ENCODE peak calls at places on chromosomes 12 and 14, in ten cellular contexts. One of them, this sample, is unnamed.

GRCh38 chr14:89921896-89922548 is 32.5 kb downstream of the EFCAB11 start:
- DNase-seq in keratinocyte: peak; percentile 25
- DNase-seq in lower lobe of right lung: no peak
- DNase-seq in IMR-90: peak; percentile 87
- DNase-seq in astrocyte: peak; percentile 93
- DNase-seq in colonic mucosa: no peak
- DNase-seq in uterus: no peak
- DNase-seq in cardiac muscle cell: peak; percentile 81
- DNase-seq in testis: no peak
- DNase-seq in tibial nerve: no peak
- DNase-seq in this sample: no peak

GRCh38 chr14:87944987-87945604 is 47.9 kb downstream of the GALC start:
- DNase-seq in keratinocyte: peak; percentile 13
- DNase-seq in lower lobe of right lung: no peak
- DNase-seq in IMR-90: peak; percentile 68
- DNase-seq in astrocyte: peak; percentile 28
- DNase-seq in colonic mucosa: no peak
- DNase-seq in uterus: no peak
- DNase-seq in cardiac muscle cell: peak; percentile 73
- DNase-seq in testis: no peak
- DNase-seq in tibial nerve: no peak
- DNase-seq in this sample: no peak

GRCh38 chr14:67438969-67439368 is 27.0 kb upstream of the PLEK2 start:
- DNase-seq in keratinocyte: no peak
- DNase-seq in lower lobe of right lung: no peak
- DNase-seq in IMR-90: no peak
- DNase-seq in astrocyte: no peak
- DNase-seq in colonic mucosa: no peak
- DNase-seq in uterus: no peak
- DNase-seq in cardiac muscle cell: no peak
- DNase-seq in testis: no peak
- DNase-seq in tibial nerve: no peak
- DNase-seq in this sample: no peak

GRCh38 chr12:109815225-109815624 is 18.0 kb downstream of the TRPV4 start:
- DNase-seq in keratinocyte: no peak
- DNase-seq in lower lobe of right lung: no peak
- DNase-seq in IMR-90: no peak
- DNase-seq in astrocyte: no peak
- DNase-seq in colonic mucosa: no peak
- DNase-seq in uterus: no peak
- DNase-seq in cardiac muscle cell: no peak
- DNase-seq in testis: no peak
- DNase-seq in tibial nerve: no peak
- DNase-seq in this sample: no peak

GRCh38 chr12:51028811-51029146 is 2.6 kb upstream of the SLC11A2 start:
- DNase-seq in keratinocyte: no peak
- DNase-seq in lower lobe of right lung: no peak
- DNase-seq in IMR-90: no peak
- DNase-seq in astrocyte: no peak
- DNase-seq in colonic mucosa: no peak
- DNase-seq in uterus: no peak
- DNase-seq in cardiac muscle cell: peak; percentile 18
- DNase-seq in testis: no peak
- DNase-seq in tibial nerve: no peak
- DNase-seq in this sample: no peak

GRCh38 chr12:76186507-76186906 is 102.0 kb upstream of the NAP1L1 start:
- DNase-seq in keratinocyte: no peak
- DNase-seq in lower lobe of right lung: no peak
- DNase-seq in IMR-90: peak; percentile 64
- DNase-seq in astrocyte: peak; percentile 79
- DNase-seq in colonic mucosa: no peak
- DNase-seq in uterus: no peak
- DNase-seq in cardiac muscle cell: peak; percentile 86
- DNase-seq in testis: no peak
- DNase-seq in tibial nerve: no peak
- DNase-seq in this sample: no peak

GRCh38 chr14:60647081-60647836 is 2.0 kb downstream of the SIX1 start:
- DNase-seq in keratinocyte: no peak
- DNase-seq in lower lobe of right lung: peak; percentile 49
- DNase-seq in IMR-90: peak; percentile 69
- DNase-seq in astrocyte: no peak
- DNase-seq in colonic mucosa: no peak
- DNase-seq in uterus: no peak
- DNase-seq in cardiac muscle cell: peak; percentile 32
- DNase-seq in testis: no peak
- DNase-seq in tibial nerve: no peak
- DNase-seq in this sample: peak; percentile 77

GRCh38 chr14:90460136-90460535 is 63.3 kb downstream of the CALM1 start:
- DNase-seq in keratinocyte: no peak
- DNase-seq in lower lobe of right lung: no peak
- DNase-seq in IMR-90: peak; percentile 14
- DNase-seq in astrocyte: peak; percentile 25
- DNase-seq in colonic mucosa: no peak
- DNase-seq in uterus: no peak
- DNase-seq in cardiac muscle cell: no peak
- DNase-seq in testis: no peak
- DNase-seq in tibial nerve: no peak
- DNase-seq in this sample: no peak

GRCh38 chr12:19577131-19577530 is 137.8 kb downstream of the AEBP2 start:
- DNase-seq in keratinocyte: no peak
- DNase-seq in lower lobe of right lung: no peak
- DNase-seq in IMR-90: no peak
- DNase-seq in astrocyte: no peak
- DNase-seq in colonic mucosa: no peak
- DNase-seq in uterus: no peak
- DNase-seq in cardiac muscle cell: no peak
- DNase-seq in testis: no peak
- DNase-seq in tibial nerve: no peak
- DNase-seq in this sample: no peak

GRCh38 chr12:19234171-19234704 is 104.7 kb downstream of the PLEKHA5 start:
- DNase-seq in keratinocyte: no peak
- DNase-seq in lower lobe of right lung: no peak
- DNase-seq in IMR-90: peak; percentile 35
- DNase-seq in astrocyte: peak; percentile 27
- DNase-seq in colonic mucosa: no peak
- DNase-seq in uterus: no peak
- DNase-seq in cardiac muscle cell: peak; percentile 59
- DNase-seq in testis: no peak
- DNase-seq in tibial nerve: no peak
- DNase-seq in this sample: no peak

GRCh38 chr12:38890102-38890501 is 15.3 kb downstream of the CPNE8 start:
- DNase-seq in keratinocyte: no peak
- DNase-seq in lower lobe of right lung: no peak
- DNase-seq in IMR-90: no peak
- DNase-seq in astrocyte: peak; percentile 1
- DNase-seq in colonic mucosa: no peak
- DNase-seq in uterus: no peak
- DNase-seq in cardiac muscle cell: no peak
- DNase-seq in testis: no peak
- DNase-seq in tibial nerve: no peak
- DNase-seq in this sample: no peak

GRCh38 chr14:32329146-32329545 is at the start of gene AKAP6:
- DNase-seq in keratinocyte: no peak
- DNase-seq in lower lobe of right lung: no peak
- DNase-seq in IMR-90: no peak
- DNase-seq in astrocyte: no peak
- DNase-seq in colonic mucosa: no peak
- DNase-seq in uterus: no peak
- DNase-seq in cardiac muscle cell: no peak
- DNase-seq in testis: peak; percentile 45
- DNase-seq in tibial nerve: no peak
- DNase-seq in this sample: no peak

GRCh38 chr12:112018571-112019237 is 5.5 kb downstream of the ERP29 start:
- DNase-seq in keratinocyte: no peak
- DNase-seq in lower lobe of right lung: no peak
- DNase-seq in IMR-90: peak; percentile 92
- DNase-seq in astrocyte: peak; percentile 67
- DNase-seq in colonic mucosa: no peak
- DNase-seq in uterus: no peak
- DNase-seq in cardiac muscle cell: peak; percentile 87
- DNase-seq in testis: no peak
- DNase-seq in tibial nerve: no peak
- DNase-seq in this sample: no peak

GRCh38 chr12:26473291-26473690 is 277.9 kb downstream of the SSPN start:
- DNase-seq in keratinocyte: no peak
- DNase-seq in lower lobe of right lung: no peak
- DNase-seq in IMR-90: peak; percentile 51
- DNase-seq in astrocyte: peak; percentile 13
- DNase-seq in colonic mucosa: no peak
- DNase-seq in uterus: no peak
- DNase-seq in cardiac muscle cell: no peak
- DNase-seq in testis: no peak
- DNase-seq in tibial nerve: no peak
- DNase-seq in this sample: no peak

DNA sequence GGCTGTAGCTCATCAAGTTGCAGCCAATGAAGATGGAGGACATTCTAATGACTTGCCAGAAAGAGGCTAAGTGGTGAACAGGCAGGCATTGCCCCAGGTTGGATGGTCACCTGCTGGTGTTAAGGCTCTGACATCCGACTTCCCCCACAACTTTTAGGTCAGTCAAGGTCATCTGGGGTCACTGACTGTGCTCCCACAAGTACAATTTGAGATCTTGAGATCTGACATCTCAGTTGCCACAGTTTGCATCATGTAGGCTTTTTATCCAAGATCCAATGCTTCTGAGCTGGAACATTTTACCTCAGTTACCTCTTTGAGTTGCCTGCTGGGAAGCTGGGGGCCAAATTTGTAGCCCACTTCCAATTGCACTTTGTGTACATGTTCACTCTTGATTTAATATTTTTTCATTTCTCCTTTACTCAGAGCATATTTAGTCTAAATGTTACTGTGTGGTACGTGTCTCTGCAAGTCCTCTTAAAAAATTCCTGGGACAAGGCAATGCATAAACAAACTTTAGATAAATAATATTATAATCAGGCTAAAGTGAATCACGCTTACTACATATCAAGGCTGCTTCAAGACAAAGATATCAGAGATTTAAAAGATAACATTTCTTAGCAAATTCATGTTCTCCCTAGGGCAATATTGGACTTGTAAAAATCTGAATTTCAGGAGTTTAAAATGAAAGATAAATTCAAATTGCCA is 61.4 kb downstream of the SEL1L start:
- DNase-seq in keratinocyte: no peak
- DNase-seq in lower lobe of right lung: no peak
- DNase-seq in IMR-90: peak; percentile 6
- DNase-seq in astrocyte: no peak
- DNase-seq in colonic mucosa: no peak
- DNase-seq in uterus: no peak
- DNase-seq in cardiac muscle cell: no peak
- DNase-seq in testis: no peak
- DNase-seq in tibial nerve: no peak
- DNase-seq in this sample: no peak
- H3K4me1 ChIP-seq in keratinocyte: peaks cover 24% of the 10 kb centered on the region
- H3K4me1 ChIP-seq in lower lobe of right lung: no peaks in the 10 kb centered on the region
- H3K4me1 ChIP-seq in IMR-90: peaks cover 4% of the 10 kb centered on the region
- H3K4me1 ChIP-seq in astrocyte: no peaks in the 10 kb centered on the region
- H3K4me1 ChIP-seq in colonic mucosa: no peaks in the 10 kb centered on the region
- H3K4me1 ChIP-seq in uterus: no peaks in the 10 kb centered on the region
- H3K4me1 ChIP-seq in cardiac muscle cell: no peaks in the 10 kb centered on the region
- H3K4me1 ChIP-seq in testis: no peaks in the 10 kb centered on the region
- H3K4me1 ChIP-seq in tibial nerve: no peaks in the 10 kb centered on the region
- H3K4me1 ChIP-seq in this sample: no peaks in the 10 kb centered on the region

DNA sequence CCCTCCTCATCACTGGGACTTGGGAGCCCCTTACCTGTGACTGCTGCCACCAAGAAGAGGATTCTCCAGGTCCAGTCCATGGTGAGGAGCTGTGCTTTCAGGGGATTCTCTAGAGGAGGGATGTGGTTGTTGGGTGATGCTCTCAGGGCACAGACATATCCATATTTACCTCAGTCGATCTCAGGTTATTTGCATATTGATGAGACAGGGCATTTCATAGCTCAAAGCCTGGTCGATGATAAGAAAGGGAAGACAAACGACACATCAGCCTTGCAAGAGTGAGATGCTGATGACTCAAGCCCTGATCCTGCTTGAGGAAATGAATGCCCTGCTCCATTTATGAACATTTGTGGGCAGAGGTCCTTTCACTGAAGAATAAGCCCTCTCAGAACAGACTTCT is 981.0 kb downstream of the TMEM121 start:
- DNase-seq in keratinocyte: no peak
- DNase-seq in lower lobe of right lung: no peak
- DNase-seq in IMR-90: no peak
- DNase-seq in astrocyte: no peak
- DNase-seq in colonic mucosa: no peak
- DNase-seq in uterus: no peak
- DNase-seq in cardiac muscle cell: no peak
- DNase-seq in testis: no peak
- DNase-seq in tibial nerve: no peak
- DNase-seq in this sample: no peak
- H3K9me3 ChIP-seq in keratinocyte: peaks cover 2% of the 10 kb centered on the region
- H3K9me3 ChIP-seq in lower lobe of right lung: no peaks in the 10 kb centered on the region
- H3K9me3 ChIP-seq in IMR-90: peaks cover 26% of the 10 kb centered on the region
- H3K9me3 ChIP-seq in astrocyte: peaks cover 6% of the 10 kb centered on the region
- H3K9me3 ChIP-seq in colonic mucosa: no peaks in the 10 kb centered on the region
- H3K9me3 ChIP-seq in uterus: no peaks in the 10 kb centered on the region
- H3K9me3 ChIP-seq in cardiac muscle cell: no peaks in the 10 kb centered on the region
- H3K9me3 ChIP-seq in testis: no peaks in the 10 kb centered on the region
- H3K9me3 ChIP-seq in tibial nerve: no peaks in the 10 kb centered on the region
- H3K9me3 ChIP-seq in this sample: no peaks in the 10 kb centered on the region

DNA sequence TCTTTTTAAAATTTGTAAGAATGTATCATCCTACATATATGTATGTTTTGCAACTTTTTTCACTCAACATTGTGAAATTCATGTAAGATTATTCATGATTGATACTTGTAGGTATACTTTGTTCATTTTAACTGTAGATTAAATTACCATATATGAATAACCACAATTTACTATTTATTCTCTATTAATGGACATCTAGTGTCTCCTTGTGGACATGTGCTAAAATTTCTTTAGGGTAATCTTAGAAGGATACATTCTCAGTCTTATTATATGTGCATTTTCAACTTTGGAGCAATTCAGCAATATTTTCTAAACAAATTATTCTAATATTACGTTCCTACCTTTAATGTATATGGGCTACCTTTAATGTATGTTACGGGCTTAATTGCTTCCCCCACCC is 192.4 kb downstream of the FUT8 start:
- DNase-seq in keratinocyte: no peak
- DNase-seq in lower lobe of right lung: no peak
- DNase-seq in IMR-90: peak; percentile 13
- DNase-seq in astrocyte: no peak
- DNase-seq in colonic mucosa: no peak
- DNase-seq in uterus: no peak
- DNase-seq in cardiac muscle cell: no peak
- DNase-seq in testis: no peak
- DNase-seq in tibial nerve: no peak
- DNase-seq in this sample: no peak
- TF ChIP-seq CTCF in keratinocyte: no peak
- TF ChIP-seq CTCF in lower lobe of right lung: peak; percentile 5
- TF ChIP-seq CTCF in IMR-90: peak; percentile 44
- TF ChIP-seq CTCF in astrocyte: peak; percentile 6
- TF ChIP-seq CTCF in colonic mucosa: no peak
- TF ChIP-seq CTCF in uterus: no peak
- TF ChIP-seq CTCF in cardiac muscle cell: no peak
- TF ChIP-seq CTCF in testis: no peak
- TF ChIP-seq CTCF in tibial nerve: no peak
- TF ChIP-seq CTCF in this sample: no peak

DNA sequence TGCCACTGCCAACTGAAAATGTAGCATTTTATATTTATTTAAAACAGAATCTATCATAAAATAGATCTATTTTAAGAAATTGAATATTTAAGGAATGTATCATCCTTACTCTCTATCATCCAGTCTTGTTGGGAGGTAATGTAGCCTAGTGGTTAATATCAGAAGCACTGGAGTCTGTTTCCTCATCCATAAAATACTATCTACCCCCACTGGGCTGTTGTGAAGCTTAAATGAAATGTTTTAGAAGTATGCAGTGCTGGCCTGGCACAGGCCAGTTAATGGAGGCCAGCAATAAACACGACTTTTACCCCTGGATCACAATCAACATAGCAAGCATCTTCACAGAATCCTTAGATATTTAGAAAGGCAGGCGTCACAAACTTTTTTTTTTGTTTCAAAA is 188.0 kb downstream of the CAND1 start:
- DNase-seq in keratinocyte: no peak
- DNase-seq in lower lobe of right lung: no peak
- DNase-seq in IMR-90: no peak
- DNase-seq in astrocyte: no peak
- DNase-seq in colonic mucosa: no peak
- DNase-seq in uterus: no peak
- DNase-seq in cardiac muscle cell: no peak
- DNase-seq in testis: no peak
- DNase-seq in tibial nerve: no peak
- DNase-seq in this sample: no peak
- H3K4me1 ChIP-seq in keratinocyte: peaks cover 14% of the 10 kb centered on the region
- H3K4me1 ChIP-seq in lower lobe of right lung: peaks cover 17% of the 10 kb centered on the region
- H3K4me1 ChIP-seq in IMR-90: no peaks in the 10 kb centered on the region
- H3K4me1 ChIP-seq in astrocyte: peaks cover 9% of the 10 kb centered on the region
- H3K4me1 ChIP-seq in colonic mucosa: no peaks in the 10 kb centered on the region
- H3K4me1 ChIP-seq in uterus: no peaks in the 10 kb centered on the region
- H3K4me1 ChIP-seq in cardiac muscle cell: peaks cover 28% of the 10 kb centered on the region
- H3K4me1 ChIP-seq in testis: peaks cover 23% of the 10 kb centered on the region
- H3K4me1 ChIP-seq in tibial nerve: peaks cover 29% of the 10 kb centered on the region
- H3K4me1 ChIP-seq in this sample: peaks cover 36% of the 10 kb centered on the region

This sample was measured in tibial artery.